ENCODE peak calls at places on chromosomes 4 and X, in four cellular contexts. I is lower leg skin; O is activated CD4-positive, alpha-beta T cell treated with anti-CD3 and anti-CD28 coated beads for 1 hour; E is nucleus accumbens. W is an unnamed sample.

GRCh38 chrX:38277802-38278201 is 49.5 kb downstream of the RPGR start:
- DNase-seq in O (no peak), I (no peak), E (no peak), W (no peak)

GRCh38 chrX:103440621-103441020 is 64.3 kb downstream of the BEX3 start:
- DNase-seq in O (no peak), E (no peak), I (no peak), W (no peak)

GRCh38 chr4:186307916-186308315 is 41.9 kb downstream of the F11 start:
- DNase-seq in O (no peak), E (no peak), I (no peak), W (no peak)

GRCh38 chrX:98523521-98523920 is 1639.8 kb downstream of the RPA4 start:
- DNase-seq in E (no peak), I (no peak), O (no peak), W (no peak)

GRCh38 chrX:109393859-109394258 is 88.0 kb downstream of the GUCY2F start:
- DNase-seq in E (no peak), I (no peak), O (no peak), W (no peak)

GRCh38 chrX:118976599-118977340 is 2.4 kb downstream of the LONRF3 start:
- DNase-seq in O (peak; percentile 8), I (peak; percentile 89), E (peak; percentile 2), W (peak; percentile 1)

GRCh38 chr4:2767705-2768074 is 11.6 kb upstream of the TNIP2 start:
- DNase-seq in O (no peak), E (no peak), I (no peak), W (no peak)

GRCh38 chr4:85127653-85128052 is 161.2 kb upstream of the WDFY3 start:
- DNase-seq in E (peak; percentile 15), O (no peak), I (no peak), W (no peak)

GRCh38 chr4:100034265-100034664 is 84.2 kb upstream of the H2AZ1 start:
- DNase-seq in I (no peak), O (no peak), E (no peak), W (no peak)

GRCh38 chr4:118807659-118808058 is 28.3 kb downstream of the SEC24D start:
- DNase-seq in E (no peak), O (no peak), I (no peak), W (no peak)

GRCh38 chr4:8612646-8613045 is 20.1 kb downstream of the CPZ start:
- DNase-seq in O (no peak), E (no peak), I (no peak), W (no peak)

GRCh38 chr4:20528508-20528907 is 171.8 kb upstream of the PACRGL start:
- DNase-seq in E (no peak), O (no peak), I (no peak), W (no peak)

GRCh38 chrX:97057349-97057909 is 173.7 kb downstream of the RPA4 start:
- DNase-seq in O (no peak), I (no peak), E (no peak), W (no peak)

GRCh38 chr4:76279462-76279861 is 27.1 kb upstream of the STBD1 start:
- DNase-seq in I (no peak), O (no peak), E (no peak), W (no peak)

GRCh38 chr4:123438031-123438430 is 41.4 kb downstream of the SPRY1 start:
- DNase-seq in E (no peak), O (no peak), I (no peak), W (no peak)

GRCh38 chrX:34629572-34629971 is 27.5 kb downstream of the TMEM47 start:
- DNase-seq in O (no peak), E (no peak), I (no peak), W (no peak)

GRCh38 chr4:97656034-97656720 is 487.1 kb downstream of the STPG2 start:
- DNase-seq in I (no peak), E (no peak), O (no peak), W (no peak)

GRCh38 chr4:104494822-104495559 is at the start of gene CXXC4:
- DNase-seq in E (peak; percentile 73), O (no peak), I (peak; percentile 89), W (peak; percentile 67)

GRCh38 chrX:133444952-133445831 is 29.9 kb upstream of the GPC4 start:
- DNase-seq in I (no peak), O (no peak), E (no peak), W (no peak)

GRCh38 chr4:5980436-5981155 is 37.6 kb downstream of the C4orf50 start:
- DNase-seq in I (peak; percentile 43), O (no peak), E (no peak), W (no peak)

GRCh38 chrX:107823456-107823855 is 2.2 kb upstream of the MID2 start:
- DNase-seq in I (no peak), O (no peak), E (no peak), W (no peak)

GRCh38 chr4:188858696-188859095 is 719.5 kb downstream of the TRIML1 start:
- DNase-seq in O (no peak), E (no peak), I (no peak), W (no peak)

GRCh38 chrX:113399501-113400192 is 559.0 kb upstream of the AMOT start:
- DNase-seq in O (no peak), E (no peak), I (no peak), W (no peak)

GRCh38 chrX:97167333-97167732 is 283.6 kb downstream of the RPA4 start:
- DNase-seq in O (no peak), E (no peak), I (no peak), W (no peak)

GRCh38 chr4:79597266-79597665 is 189.2 kb upstream of the GK2 start:
- DNase-seq in I (no peak), E (no peak), O (no peak), W (no peak)

GRCh38 chr4:26062221-26062620 is 148.2 kb downstream of the SMIM20 start:
- DNase-seq in E (no peak), I (no peak), O (no peak), W (no peak)

GRCh38 chrX:44055638-44056037 is 82.4 kb upstream of the NDP start:
- DNase-seq in O (no peak), I (no peak), E (no peak), W (no peak)

GRCh38 chr4:123018391-123018755 is 96.0 kb upstream of the NUDT6 start:
- DNase-seq in E (no peak), O (no peak), I (no peak), W (no peak)

W was measured in amygdala.